ENCODE peak calls at places on chromosome 12, in seven cellular contexts. H is sigmoid colon, R is uterus, I is heart left ventricle, P is HCT116, J is GM12892, G is body of pancreas. Y is an unnamed sample.

GRCh38 chr12:53492830-53493609 is 6.2 kb downstream of the MAP3K12 start:
- DNase-seq in H (peak; percentile 97), R (peak; percentile 94), I (peak; percentile 94), P (peak; percentile 64), J (peak; percentile 86), G (peak; percentile 96), Y (peak; percentile 75)

GRCh38 chr12:9094512-9095206 is 21.1 kb downstream of the A2M start:
- DNase-seq in H (no peak), R (no peak), I (no peak), P (no peak), J (no peak), G (no peak), Y (no peak)

GRCh38 chr12:116454950-116455447 is 104.2 kb upstream of the MAP1LC3B2 start:
- DNase-seq in H (no peak), R (no peak), I (no peak), P (peak; percentile 96), J (no peak), G (no peak), Y (peak; percentile 70)

GRCh38 chr12:95882873-95883272 is 24.1 kb downstream of the SNRPF start:
- DNase-seq in H (no peak), R (no peak), I (no peak), P (no peak), J (no peak), G (no peak), Y (no peak)

GRCh38 chr12:26636710-26637328 is 196.2 kb downstream of the ITPR2 start:
- DNase-seq in H (no peak), R (no peak), I (no peak), P (no peak), J (no peak), G (peak; percentile 29), Y (no peak)

GRCh38 chr12:116194935-116195431 is 82.5 kb downstream of the MED13L start:
- DNase-seq in H (no peak), R (no peak), I (no peak), P (no peak), J (peak; percentile 11), G (no peak), Y (no peak)

GRCh38 chr12:125214289-125214688 is 149.1 kb downstream of the AACS start:
- DNase-seq in H (no peak), R (no peak), I (no peak), P (no peak), J (no peak), G (no peak), Y (no peak)

GRCh38 chr12:129163861-129164260 is 310.6 kb downstream of the GLT1D1 start:
- DNase-seq in H (no peak), R (no peak), I (no peak), P (no peak), J (no peak), G (no peak), Y (no peak)

GRCh38 chr12:10690906-10691305 is 17.1 kb upstream of the STYK1 start:
- DNase-seq in H (no peak), R (no peak), I (no peak), P (no peak), J (no peak), G (no peak), Y (no peak)

DNA sequence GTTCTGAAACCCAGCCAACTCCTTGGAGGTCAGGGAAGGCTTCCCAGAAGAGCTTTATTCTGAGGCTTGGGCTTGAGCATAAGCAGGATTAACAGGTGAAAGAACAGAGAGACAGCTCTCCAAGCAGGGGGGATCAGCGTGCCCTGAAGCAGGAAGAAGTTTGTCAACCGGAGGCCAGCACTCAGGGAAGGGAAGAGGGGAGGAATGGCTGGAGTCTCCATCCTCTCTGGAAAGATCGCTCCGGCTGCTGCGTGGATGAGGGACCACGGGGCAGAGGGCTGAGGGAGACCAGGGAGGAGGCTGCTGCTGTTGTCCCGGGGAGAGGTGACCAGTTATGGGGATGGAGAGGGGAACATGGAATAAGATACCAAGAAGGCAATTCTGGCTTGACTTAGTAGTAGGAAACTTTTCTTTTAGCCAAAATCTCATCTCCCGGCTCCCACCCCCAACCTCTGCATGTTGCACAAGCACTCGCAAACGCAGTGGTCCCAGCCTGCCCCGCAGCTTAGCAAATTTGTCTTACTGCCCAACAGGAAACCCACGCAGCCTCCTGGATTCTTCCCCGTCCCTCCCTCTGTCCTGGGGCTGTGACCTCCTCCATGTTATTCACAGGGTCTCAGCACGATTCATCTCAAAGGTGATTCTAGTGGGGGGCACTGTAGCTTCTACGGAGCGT is 1.2 kb upstream of the SSH1 start:
- DNase-seq in H (peak; percentile 77), R (peak; percentile 63), I (no peak), P (no peak), J (no peak), G (no peak), Y (no peak)
- TF ChIP-seq POLR2A in H (no peak), R (no peak), I (no peak), P (no peak), J (no peak), G (no peak), Y (no peak)

DNA sequence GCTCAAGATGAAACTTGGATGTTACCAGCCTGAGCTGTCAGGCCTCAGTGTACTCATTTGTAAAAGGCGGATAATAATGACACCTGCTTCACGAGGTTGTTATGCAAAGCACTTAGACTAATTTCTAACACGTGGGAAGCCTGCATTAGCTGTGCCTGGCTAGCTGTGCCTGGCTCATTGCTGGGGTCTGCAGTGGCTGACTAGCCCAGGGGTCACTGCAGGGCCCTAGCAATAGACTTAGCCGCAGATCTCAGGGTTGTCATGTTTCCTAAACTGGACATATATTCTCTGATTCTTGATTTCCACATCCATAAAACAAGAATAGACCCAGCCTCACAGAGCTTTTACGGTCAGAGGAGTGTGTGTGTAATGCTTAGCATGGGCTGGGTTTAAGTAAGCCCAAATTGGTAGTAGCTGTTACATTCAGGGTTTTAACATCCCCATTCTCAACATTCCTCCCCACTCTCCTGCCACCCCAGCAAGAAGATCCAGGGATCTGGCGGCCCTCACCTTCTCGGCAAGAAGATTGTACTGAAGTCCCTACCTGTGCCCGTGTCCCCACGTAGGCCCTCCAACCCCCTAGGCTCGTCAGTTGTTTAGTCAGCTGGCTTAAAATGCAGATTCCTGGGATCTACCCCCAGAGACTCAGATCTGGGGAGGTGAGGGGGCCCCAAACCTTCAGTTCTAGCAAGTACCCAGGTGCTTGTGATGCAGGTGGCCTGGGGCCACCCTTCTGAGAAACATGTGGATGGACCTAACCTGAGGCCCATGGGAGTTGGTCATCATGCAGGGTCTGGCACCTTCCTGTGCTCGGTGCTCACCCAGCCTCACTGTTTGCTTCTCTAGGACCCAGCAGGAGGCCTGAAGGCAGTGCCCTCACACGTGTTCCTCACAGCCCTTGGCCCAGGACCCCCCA is 8.6 kb downstream of the NR4A1 start:
- DNase-seq in H (peak; percentile 91), R (no peak), I (no peak), P (peak; percentile 63), J (no peak), G (no peak), Y (no peak)
- TF ChIP-seq POLR2A in H (peak; percentile 15), R (no peak), I (no peak), P (no peak), J (no peak), G (peak; percentile 34), Y (no peak)

GRCh38 chr12:178715-179109 is 35.2 kb downstream of the SLC6A12 start:
- DNase-seq in H (no peak), R (no peak), I (no peak), P (no peak), J (no peak), G (no peak), Y (no peak)
- TF ChIP-seq POLR2A in H (no peak), R (no peak), I (no peak), P (no peak), J (no peak), G (no peak), Y (no peak)

GRCh38 chr12:121788176-121788818 is 5.2 kb downstream of the RHOF start:
- DNase-seq in H (no peak), R (no peak), I (no peak), P (no peak), J (no peak), G (no peak), Y (no peak)
- TF ChIP-seq POLR2A in H (no peak), R (no peak), I (no peak), P (no peak), J (no peak), G (no peak), Y (no peak)

GRCh38 chr12:4145990-4146859 is 127.3 kb upstream of the CCND2 start:
- DNase-seq in H (no peak), R (no peak), I (no peak), P (no peak), J (no peak), G (no peak), Y (no peak)
- TF ChIP-seq POLR2A in H (no peak), R (no peak), I (no peak), P (no peak), J (no peak), G (no peak), Y (no peak)

GRCh38 chr12:120264086-120264485 is 1.4 kb downstream of the PXN start:
- DNase-seq in H (no peak), R (no peak), I (peak; percentile 20), P (no peak), J (no peak), G (peak; percentile 33), Y (no peak)
- TF ChIP-seq POLR2A in H (no peak), R (no peak), I (no peak), P (no peak), J (no peak), G (no peak), Y (no peak)

DNA sequence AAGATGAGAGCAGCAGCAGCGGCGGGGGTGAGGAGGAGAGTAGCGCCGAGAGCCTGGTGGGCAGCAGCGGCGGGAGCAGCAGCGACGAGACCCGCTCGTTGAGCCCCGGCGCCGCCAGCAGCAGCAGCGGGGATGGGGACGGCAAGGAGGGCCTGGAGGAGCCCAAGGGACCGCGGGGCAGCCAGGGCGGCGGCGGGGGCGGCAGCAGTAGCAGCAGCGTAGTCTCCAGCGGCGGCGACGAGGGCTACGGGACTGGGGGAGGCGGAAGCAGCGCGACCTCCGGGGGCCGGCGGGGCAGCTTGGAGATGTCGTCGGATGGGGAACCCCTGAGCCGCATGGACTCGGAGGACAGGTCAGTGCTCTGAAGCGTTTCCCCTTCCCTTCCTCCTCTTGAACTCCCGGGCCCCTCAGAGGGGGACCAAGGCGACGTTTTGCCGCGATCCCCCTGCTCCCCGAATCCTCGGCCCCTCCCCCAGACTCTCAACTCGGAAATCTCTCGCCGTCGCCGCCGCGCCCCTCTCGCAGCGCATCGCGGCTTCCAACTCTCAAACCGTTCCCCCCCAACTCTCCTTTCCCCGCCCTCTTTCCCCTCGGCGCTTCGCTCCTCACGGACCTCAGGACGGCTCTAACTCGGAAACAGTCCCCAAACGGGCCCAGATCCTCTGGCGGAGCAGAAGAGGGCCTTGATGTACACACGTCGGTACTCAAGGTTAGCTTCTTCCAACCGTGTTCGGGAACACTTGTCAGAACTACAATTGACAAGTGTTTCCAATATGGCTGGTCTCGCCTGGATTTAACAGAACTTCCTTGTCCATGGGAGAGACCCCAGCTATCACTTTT is 947 bp downstream of the AEBP2 start:
- DNase-seq in H (peak; percentile 81), R (peak; percentile 63), I (peak; percentile 54), P (peak; percentile 22), J (peak; percentile 46), G (peak; percentile 33), Y (no peak)
- TF ChIP-seq POLR2A in H (no peak), R (peak; percentile 17), I (no peak), P (no peak), J (peak; percentile 17), G (peak; percentile 9), Y (no peak)